ENCODE peak calls at places on chromosomes 7 and 10, in eight cellular contexts. D is fibroblast of pulmonary artery, U is endodermal cell, E is kidney epithelial cell, C is foreskin fibroblast, F is neural progenitor cell, N is retinal pigment epithelial cell, W is fibroblast of villous mesenchyme. S is an unnamed sample.

GRCh38 chr7:158369290-158369689 is 218.3 kb downstream of the PTPRN2 start:
- DNase-seq in F (no peak), C (no peak), W (no peak), N (no peak), D (no peak), U (no peak), E (no peak), S (no peak)

GRCh38 chr10:82866424-82867020 is 991.5 kb downstream of the NRG3 start:
- DNase-seq in N (peak), D (peak), W (peak), U (no peak), E (peak), C (peak), F (no peak), S (no peak)

GRCh38 chr7:155509725-155510551 is 36.4 kb downstream of the CNPY1 start:
- DNase-seq in C (peak), U (peak), N (no peak), F (peak), W (no peak), E (no peak), D (no peak), S (no peak)

GRCh38 chr10:100100651-100101525 is 19.2 kb upstream of the CPN1 start:
- DNase-seq in E (no peak), U (peak), D (peak), C (peak), W (peak), N (no peak), F (peak), S (peak)

GRCh38 chr7:32588657-32589056 is 93.4 kb downstream of the AVL9 start:
- DNase-seq in N (peak), F (no peak), D (peak), E (peak), C (peak), U (no peak), W (peak), S (peak)

GRCh38 chr10:75261813-75262725 is 26.3 kb upstream of the COMTD1 start:
- DNase-seq in U (no peak), W (peak), F (no peak), E (no peak), C (peak), D (no peak), N (no peak), S (peak)

GRCh38 chr7:116259821-116260440 is 49.6 kb downstream of the TES start:
- DNase-seq in C (peak), U (no peak), N (peak), F (no peak), E (peak), D (peak), W (peak), S (peak)

GRCh38 chr10:128701837-128702236 is 575.6 kb upstream of the MKI67 start:
- DNase-seq in U (no peak), C (no peak), N (no peak), F (no peak), W (no peak), E (no peak), D (no peak), S (no peak)

GRCh38 chr10:11443468-11444147 is 167.8 kb downstream of the USP6NL start:
- DNase-seq in U (peak), D (no peak), E (no peak), F (no peak), C (no peak), W (no peak), N (no peak), S (no peak)

GRCh38 chr7:132121987-132122386 is 454.3 kb downstream of the PLXNA4 start:
- DNase-seq in E (no peak), C (no peak), U (no peak), W (no peak), N (no peak), F (no peak), D (no peak), S (no peak)
- TF ChIP-seq CTCF in E (no peak), C (no peak), U (no peak), W (no peak), N (no peak), F (no peak), D (no peak), S (no peak)

DNA sequence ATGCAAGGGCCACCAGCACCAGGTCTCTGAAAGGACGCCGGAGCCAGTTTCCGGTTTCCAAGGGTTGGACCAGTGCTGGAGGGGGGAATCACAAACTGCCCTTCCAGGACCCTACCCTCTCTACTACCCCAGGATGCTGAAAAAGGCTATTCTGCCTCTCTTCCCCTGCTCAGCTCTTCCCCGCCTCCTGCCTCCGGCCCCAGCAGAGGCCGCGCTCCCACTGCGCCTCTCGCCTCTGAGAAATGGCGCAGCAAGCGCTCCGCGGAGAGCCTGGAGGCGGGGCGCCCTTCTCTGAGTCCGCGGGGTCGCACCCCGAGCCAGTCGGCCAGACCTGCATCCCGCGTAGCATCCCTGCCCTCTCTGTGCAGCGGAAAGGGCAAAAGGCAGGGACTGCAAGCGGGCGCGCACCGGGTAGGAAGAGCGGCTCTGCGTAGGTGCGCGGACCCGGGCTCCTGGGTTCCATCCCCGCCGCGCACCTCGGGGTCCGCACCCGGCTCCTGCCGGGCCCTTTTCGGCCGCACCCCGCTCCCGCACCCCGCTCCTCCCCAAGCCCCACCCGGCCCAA is 476 bp upstream of the RET start:
- DNase-seq in E (no peak), D (no peak), F (peak), W (no peak), N (no peak), C (peak), U (peak), S (no peak)
- H3K4me3 ChIP-seq in E (no peak), D (no peak), F (peak), W (peak), N (no peak), C (peak), U (peak), S (peak)

DNA sequence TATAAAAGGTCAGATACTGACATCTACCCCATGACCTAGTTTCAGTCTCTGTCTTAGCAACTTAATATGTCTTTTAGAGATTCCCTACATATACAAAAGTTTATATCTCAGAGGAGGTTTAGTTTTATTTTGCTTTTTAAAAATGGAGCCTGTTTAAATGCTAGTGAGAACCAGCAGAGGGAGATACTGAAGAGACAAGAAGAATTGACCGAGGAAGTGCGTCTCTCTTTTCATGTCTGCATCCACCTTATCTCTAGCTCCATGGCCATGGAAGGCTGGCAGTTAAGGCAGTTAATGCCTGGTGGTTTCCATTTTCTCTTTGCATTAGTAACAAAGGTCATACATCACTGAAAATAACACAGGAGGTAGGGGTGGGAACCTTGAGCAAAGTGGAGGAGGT is 10.7 kb downstream of the SUV39H2 start:
- DNase-seq in F (no peak), E (no peak), W (peak), U (no peak), C (peak), D (peak), N (no peak), S (no peak)
- TF ChIP-seq CTCF in F (peak), E (peak), W (peak), U (peak), C (no peak), D (peak), N (peak), S (peak)

DNA sequence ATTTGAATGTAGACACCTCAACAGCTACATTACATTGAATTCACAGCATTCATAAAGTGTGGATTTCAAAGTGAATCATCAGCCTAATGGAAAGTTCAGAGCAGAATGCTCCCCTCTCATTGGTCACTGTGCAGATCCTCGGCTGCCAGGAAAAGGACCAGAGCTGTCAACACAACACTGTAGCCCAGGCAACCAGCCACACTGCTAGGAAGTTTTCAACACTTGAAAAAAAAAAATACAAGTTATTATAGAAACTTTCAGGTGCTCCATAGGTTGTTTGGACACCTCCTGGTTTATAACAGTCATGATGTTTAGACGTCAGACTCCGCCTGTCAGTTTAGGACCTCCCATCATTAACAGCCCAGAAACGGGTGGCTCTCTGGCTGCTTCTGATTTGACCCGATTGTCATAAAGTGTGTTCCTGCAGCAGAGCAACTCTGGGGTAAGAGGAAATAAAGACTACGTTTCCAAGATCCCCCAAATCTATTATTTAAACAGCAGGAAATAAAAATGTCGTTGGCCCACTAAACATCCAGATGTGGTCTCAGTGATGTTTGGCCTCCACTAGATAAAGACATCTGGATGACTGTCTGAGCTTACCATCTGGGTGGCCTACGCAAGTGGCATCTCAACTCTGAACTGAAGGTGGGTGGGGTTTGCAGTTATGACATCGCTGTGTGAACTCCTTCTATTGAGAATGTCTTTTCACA is 117.4 kb downstream of the CABCOCO1 start:
- DNase-seq in D (peak), C (peak), N (peak), F (no peak), E (peak), W (peak), U (no peak), S (no peak)
- H3K4me3 ChIP-seq in D (no peak), C (no peak), N (no peak), F (no peak), E (no peak), W (no peak), U (no peak), S (no peak)

S was measured in HFF-Myc.